ENCODE peak calls at places on chromosome 7, in seven cellular contexts. One of them, this sample, is unnamed.

GRCh38 chr7:79064187-79064823 is 389.2 kb downstream of the MAGI2 start:
- DNase-seq in nephron progenitor cell: no peak
- DNase-seq in ovary: no peak
- DNase-seq in fibroblast of lung: peak
- DNase-seq in right atrium auricular region: no peak
- DNase-seq in GM13976: no peak
- DNase-seq in dorsolateral prefrontal cortex: no peak
- DNase-seq in this sample: no peak

GRCh38 chr7:5478568-5479045 is 55.0 kb upstream of the TNRC18 start:
- DNase-seq in nephron progenitor cell: no peak
- DNase-seq in ovary: no peak
- DNase-seq in fibroblast of lung: no peak
- DNase-seq in right atrium auricular region: no peak
- DNase-seq in GM13976: no peak
- DNase-seq in dorsolateral prefrontal cortex: no peak
- DNase-seq in this sample: no peak

GRCh38 chr7:27999829-28000228 is 180.8 kb downstream of the JAZF1 start:
- DNase-seq in nephron progenitor cell: no peak
- DNase-seq in ovary: no peak
- DNase-seq in fibroblast of lung: no peak
- DNase-seq in right atrium auricular region: no peak
- DNase-seq in GM13976: no peak
- DNase-seq in dorsolateral prefrontal cortex: no peak
- DNase-seq in this sample: no peak

GRCh38 chr7:151686826-151687225 is 167.1 kb upstream of the RHEB start:
- DNase-seq in nephron progenitor cell: no peak
- DNase-seq in ovary: no peak
- DNase-seq in fibroblast of lung: peak
- DNase-seq in right atrium auricular region: no peak
- DNase-seq in GM13976: no peak
- DNase-seq in dorsolateral prefrontal cortex: no peak
- DNase-seq in this sample: no peak

GRCh38 chr7:82247814-82248433 is 195.7 kb downstream of the CACNA2D1 start:
- DNase-seq in nephron progenitor cell: no peak
- DNase-seq in ovary: no peak
- DNase-seq in fibroblast of lung: peak
- DNase-seq in right atrium auricular region: no peak
- DNase-seq in GM13976: no peak
- DNase-seq in dorsolateral prefrontal cortex: no peak
- DNase-seq in this sample: no peak

GRCh38 chr7:1000594-1000935 is 17.6 kb downstream of the CYP2W1 start:
- DNase-seq in nephron progenitor cell: no peak
- DNase-seq in ovary: no peak
- DNase-seq in fibroblast of lung: no peak
- DNase-seq in right atrium auricular region: no peak
- DNase-seq in GM13976: no peak
- DNase-seq in dorsolateral prefrontal cortex: no peak
- DNase-seq in this sample: no peak

GRCh38 chr7:93728292-93728691 is 153.8 kb upstream of the CALCR start:
- DNase-seq in nephron progenitor cell: no peak
- DNase-seq in ovary: no peak
- DNase-seq in fibroblast of lung: peak
- DNase-seq in right atrium auricular region: no peak
- DNase-seq in GM13976: no peak
- DNase-seq in dorsolateral prefrontal cortex: no peak
- DNase-seq in this sample: no peak

GRCh38 chr7:36021367-36021766 is 131.7 kb upstream of the EEPD1 start:
- DNase-seq in nephron progenitor cell: no peak
- DNase-seq in ovary: no peak
- DNase-seq in fibroblast of lung: peak
- DNase-seq in right atrium auricular region: no peak
- DNase-seq in GM13976: no peak
- DNase-seq in dorsolateral prefrontal cortex: no peak
- DNase-seq in this sample: no peak

GRCh38 chr7:156026076-156027002 is 214.1 kb upstream of the SHH start:
- DNase-seq in nephron progenitor cell: no peak
- DNase-seq in ovary: no peak
- DNase-seq in fibroblast of lung: no peak
- DNase-seq in right atrium auricular region: peak
- DNase-seq in GM13976: no peak
- DNase-seq in dorsolateral prefrontal cortex: no peak
- DNase-seq in this sample: no peak

GRCh38 chr7:94439893-94440381 is 45.2 kb downstream of the COL1A2 start:
- DNase-seq in nephron progenitor cell: no peak
- DNase-seq in ovary: no peak
- DNase-seq in fibroblast of lung: peak
- DNase-seq in right atrium auricular region: no peak
- DNase-seq in GM13976: no peak
- DNase-seq in dorsolateral prefrontal cortex: no peak
- DNase-seq in this sample: no peak

DNA sequence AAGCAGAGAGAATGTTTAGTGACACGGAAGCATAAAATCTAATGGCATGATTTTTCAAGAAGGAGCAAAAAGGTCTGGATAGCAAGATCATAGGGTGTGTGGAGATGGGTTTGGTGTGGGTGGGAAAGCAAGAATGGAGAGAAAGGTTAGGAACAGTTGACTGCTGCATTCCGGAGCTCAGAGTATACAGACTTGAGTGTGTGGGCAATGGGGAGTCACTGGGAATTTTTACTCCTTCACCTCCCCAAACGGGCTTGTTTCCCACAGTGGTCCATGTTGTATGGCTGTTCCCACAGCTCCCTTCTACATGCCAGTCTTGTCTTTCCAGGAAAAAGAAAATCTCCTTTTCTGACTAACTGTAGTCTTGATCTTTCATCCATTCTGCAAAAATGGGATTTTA is 122.1 kb downstream of the CDK6 start:
- DNase-seq in nephron progenitor cell: no peak
- DNase-seq in ovary: no peak
- DNase-seq in fibroblast of lung: peak
- DNase-seq in right atrium auricular region: no peak
- DNase-seq in GM13976: no peak
- DNase-seq in dorsolateral prefrontal cortex: no peak
- DNase-seq in this sample: no peak
- TF ChIP-seq CTCF in nephron progenitor cell: no peak
- TF ChIP-seq CTCF in ovary: no peak
- TF ChIP-seq CTCF in fibroblast of lung: no peak
- TF ChIP-seq CTCF in right atrium auricular region: no peak
- TF ChIP-seq CTCF in GM13976: no peak
- TF ChIP-seq CTCF in dorsolateral prefrontal cortex: no peak
- TF ChIP-seq CTCF in this sample: no peak

GRCh38 chr7:44085549-44085948 is 3.2 kb upstream of the POLM start:
- DNase-seq in nephron progenitor cell: no peak
- DNase-seq in ovary: no peak
- DNase-seq in fibroblast of lung: no peak
- DNase-seq in right atrium auricular region: no peak
- DNase-seq in GM13976: no peak
- DNase-seq in dorsolateral prefrontal cortex: no peak
- DNase-seq in this sample: no peak
- TF ChIP-seq CTCF in nephron progenitor cell: no peak
- TF ChIP-seq CTCF in ovary: no peak
- TF ChIP-seq CTCF in fibroblast of lung: peak
- TF ChIP-seq CTCF in right atrium auricular region: no peak
- TF ChIP-seq CTCF in GM13976: no peak
- TF ChIP-seq CTCF in dorsolateral prefrontal cortex: no peak
- TF ChIP-seq CTCF in this sample: peak

DNA sequence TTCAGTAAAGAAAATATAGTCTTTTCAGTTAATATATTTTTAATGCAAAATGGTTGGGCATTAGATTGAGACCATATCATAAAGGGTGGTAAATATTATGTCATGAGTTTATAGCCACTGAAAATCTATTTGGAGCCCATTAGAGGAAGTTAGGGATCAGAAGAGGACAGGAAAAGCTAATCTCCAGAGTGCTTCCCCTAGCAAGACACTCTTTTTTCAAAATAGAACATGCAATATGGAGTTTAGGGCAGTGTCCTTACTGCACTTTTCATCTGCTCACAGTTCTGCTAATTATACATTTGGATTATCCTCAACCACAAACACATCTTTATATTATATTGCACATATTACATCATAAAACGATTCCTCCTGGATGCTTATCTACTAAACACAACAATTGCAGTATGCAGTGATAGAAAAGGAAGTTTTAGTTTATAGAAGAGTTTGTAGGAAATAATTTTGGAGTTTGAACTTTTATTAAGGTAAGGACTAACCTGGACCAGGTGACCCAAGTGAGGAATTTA is 159.8 kb downstream of the PHF14 start:
- DNase-seq in nephron progenitor cell: no peak
- DNase-seq in ovary: no peak
- DNase-seq in fibroblast of lung: no peak
- DNase-seq in right atrium auricular region: no peak
- DNase-seq in GM13976: no peak
- DNase-seq in dorsolateral prefrontal cortex: no peak
- DNase-seq in this sample: no peak
- TF ChIP-seq CTCF in nephron progenitor cell: no peak
- TF ChIP-seq CTCF in ovary: no peak
- TF ChIP-seq CTCF in fibroblast of lung: no peak
- TF ChIP-seq CTCF in right atrium auricular region: no peak
- TF ChIP-seq CTCF in GM13976: no peak
- TF ChIP-seq CTCF in dorsolateral prefrontal cortex: no peak
- TF ChIP-seq CTCF in this sample: no peak

GRCh38 chr7:64636386-64636785 is 29.5 kb upstream of the ZNF107 start:
- DNase-seq in nephron progenitor cell: no peak
- DNase-seq in ovary: no peak
- DNase-seq in fibroblast of lung: no peak
- DNase-seq in right atrium auricular region: no peak
- DNase-seq in GM13976: no peak
- DNase-seq in dorsolateral prefrontal cortex: no peak
- DNase-seq in this sample: no peak
- TF ChIP-seq CTCF in nephron progenitor cell: no peak
- TF ChIP-seq CTCF in ovary: no peak
- TF ChIP-seq CTCF in fibroblast of lung: no peak
- TF ChIP-seq CTCF in right atrium auricular region: peak
- TF ChIP-seq CTCF in GM13976: no peak
- TF ChIP-seq CTCF in dorsolateral prefrontal cortex: peak
- TF ChIP-seq CTCF in this sample: no peak

DNA sequence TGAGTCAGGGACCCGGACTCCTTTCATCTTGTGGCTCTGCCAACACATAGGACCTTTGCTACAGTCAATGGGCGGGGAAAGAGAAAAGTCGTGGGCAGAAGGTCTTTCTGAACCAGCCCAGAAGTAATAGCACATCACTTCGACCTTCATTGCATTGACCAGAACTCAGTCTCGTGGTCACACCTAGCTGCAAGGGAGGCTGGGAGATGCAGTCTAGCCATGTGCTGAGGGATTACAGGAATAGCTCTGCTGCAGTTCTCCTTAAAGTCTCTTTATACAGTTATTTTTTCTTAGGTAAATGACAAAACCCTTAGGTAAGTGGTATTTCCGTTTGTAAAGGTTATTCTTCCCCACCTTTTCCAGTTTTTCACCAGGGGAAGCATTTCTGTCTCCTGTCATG is 25.4 kb downstream of the WIPF3 start:
- DNase-seq in nephron progenitor cell: no peak
- DNase-seq in ovary: no peak
- DNase-seq in fibroblast of lung: no peak
- DNase-seq in right atrium auricular region: no peak
- DNase-seq in GM13976: no peak
- DNase-seq in dorsolateral prefrontal cortex: no peak
- DNase-seq in this sample: no peak
- TF ChIP-seq CTCF in nephron progenitor cell: no peak
- TF ChIP-seq CTCF in ovary: no peak
- TF ChIP-seq CTCF in fibroblast of lung: no peak
- TF ChIP-seq CTCF in right atrium auricular region: no peak
- TF ChIP-seq CTCF in GM13976: no peak
- TF ChIP-seq CTCF in dorsolateral prefrontal cortex: no peak
- TF ChIP-seq CTCF in this sample: no peak

GRCh38 chr7:149007615-149008014 is 20.7 kb downstream of the PDIA4 start:
- DNase-seq in nephron progenitor cell: no peak
- DNase-seq in ovary: no peak
- DNase-seq in fibroblast of lung: no peak
- DNase-seq in right atrium auricular region: no peak
- DNase-seq in GM13976: no peak
- DNase-seq in dorsolateral prefrontal cortex: no peak
- DNase-seq in this sample: no peak
- TF ChIP-seq CTCF in nephron progenitor cell: no peak
- TF ChIP-seq CTCF in ovary: no peak
- TF ChIP-seq CTCF in fibroblast of lung: peak
- TF ChIP-seq CTCF in right atrium auricular region: no peak
- TF ChIP-seq CTCF in GM13976: peak
- TF ChIP-seq CTCF in dorsolateral prefrontal cortex: no peak
- TF ChIP-seq CTCF in this sample: no peak

DNA sequence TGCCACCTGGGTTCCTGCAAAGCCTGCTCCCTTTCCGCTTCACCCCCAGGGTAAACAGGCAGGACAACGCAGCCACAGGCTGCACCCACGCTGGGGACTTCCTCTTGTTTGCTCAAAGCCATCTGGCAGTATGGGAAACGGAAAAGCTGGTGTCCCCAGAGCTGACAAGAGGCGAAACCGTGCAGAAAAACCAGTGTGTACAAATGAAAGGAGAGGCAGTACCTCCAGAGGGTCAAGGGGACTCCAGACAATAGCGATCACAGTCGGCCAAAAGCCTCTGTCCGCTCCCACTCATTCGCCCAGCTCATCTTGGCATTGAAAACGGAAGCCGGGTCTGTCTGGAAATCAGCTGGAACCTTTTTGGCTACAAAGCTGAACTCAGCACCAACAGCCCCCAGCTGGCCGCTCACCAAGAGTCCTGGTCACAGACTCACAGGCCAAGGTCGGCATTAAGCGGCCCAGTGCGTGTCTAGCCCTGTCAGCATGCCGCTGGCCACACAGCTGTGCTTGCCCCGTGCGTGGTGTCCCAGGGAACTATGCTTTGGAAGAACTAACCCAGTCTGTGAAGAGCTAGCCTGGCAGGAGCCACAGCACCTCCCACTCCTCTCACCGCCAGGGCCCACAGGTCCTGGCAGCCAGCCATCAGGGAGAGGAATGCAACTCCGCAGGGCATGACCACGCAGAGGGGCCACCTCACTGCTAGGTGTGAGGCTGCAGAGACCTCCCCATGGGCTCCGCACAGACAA is 10.4 kb downstream of the TNS3 start:
- DNase-seq in nephron progenitor cell: no peak
- DNase-seq in ovary: peak
- DNase-seq in fibroblast of lung: peak
- DNase-seq in right atrium auricular region: peak
- DNase-seq in GM13976: no peak
- DNase-seq in dorsolateral prefrontal cortex: peak
- DNase-seq in this sample: no peak
- TF ChIP-seq CTCF in nephron progenitor cell: no peak
- TF ChIP-seq CTCF in ovary: no peak
- TF ChIP-seq CTCF in fibroblast of lung: no peak
- TF ChIP-seq CTCF in right atrium auricular region: no peak
- TF ChIP-seq CTCF in GM13976: no peak
- TF ChIP-seq CTCF in dorsolateral prefrontal cortex: no peak
- TF ChIP-seq CTCF in this sample: peak

GRCh38 chr7:8991159-8991558 is 557.8 kb downstream of the NXPH1 start:
- DNase-seq in nephron progenitor cell: no peak
- DNase-seq in ovary: no peak
- DNase-seq in fibroblast of lung: no peak
- DNase-seq in right atrium auricular region: no peak
- DNase-seq in GM13976: no peak
- DNase-seq in dorsolateral prefrontal cortex: no peak
- DNase-seq in this sample: no peak
- TF ChIP-seq CTCF in nephron progenitor cell: no peak
- TF ChIP-seq CTCF in ovary: no peak
- TF ChIP-seq CTCF in fibroblast of lung: no peak
- TF ChIP-seq CTCF in right atrium auricular region: no peak
- TF ChIP-seq CTCF in GM13976: no peak
- TF ChIP-seq CTCF in dorsolateral prefrontal cortex: no peak
- TF ChIP-seq CTCF in this sample: no peak

This sample was measured in AG04449.